ENCODE peak calls at places on chromosomes 13 and 19, in seven cellular contexts. D, K, G, Y, L, W and H are unnamed samples.

GRCh38 chr19:10567696-10568443 is 909 bp downstream of the CDKN2D start:
- DNase-seq in D (no peak), K (no peak), G (no peak), Y (no peak), L (no peak), W (peak; percentile 27), H (no peak)

GRCh38 chr19:57816652-57817051 is 1.9 kb upstream of the ZNF552 start:
- DNase-seq in D (no peak), K (no peak), G (no peak), Y (no peak), L (no peak), W (no peak), H (peak; percentile 34)

GRCh38 chr13:92590503-92590908 is 636.1 kb upstream of the GPC6 start:
- DNase-seq in D (no peak), K (no peak), G (no peak), Y (no peak), L (no peak), W (no peak), H (peak; percentile 78)

GRCh38 chr13:42747399-42747873 is 33.9 kb upstream of the FAM216B start:
- DNase-seq in D (no peak), K (no peak), G (peak; percentile 99), Y (no peak), L (no peak), W (peak; percentile 95), H (peak; percentile 69)

GRCh38 chr19:10762656-10763055 is 44.8 kb downstream of the DNM2 start:
- DNase-seq in D (no peak), K (no peak), G (no peak), Y (no peak), L (peak; percentile 17), W (no peak), H (peak; percentile 94)

GRCh38 chr13:99311137-99311536 is 3.9 kb upstream of the GPR183 start:
- DNase-seq in D (no peak), K (no peak), G (no peak), Y (no peak), L (no peak), W (peak; percentile 64), H (no peak)

GRCh38 chr19:5418676-5419075 is 36.5 kb upstream of the ZNRF4 start:
- DNase-seq in D (no peak), K (no peak), G (no peak), Y (no peak), L (peak; percentile 15), W (no peak), H (no peak)

GRCh38 chr19:43132696-43133095 is 50.2 kb upstream of the PSG2 start:
- DNase-seq in D (no peak), K (no peak), G (no peak), Y (no peak), L (no peak), W (peak; percentile 68), H (no peak)